ENCODE peak calls at places on chromosomes 7 and 10, in nine cellular contexts. P is astrocyte, G is ascending aorta, K is AG04450, Y is A549, J is mesendoderm, N is PC-3, D is psoas muscle, F is esophagus squamous epithelium. R is an unnamed sample.

GRCh38 chr7:73833251-73833919 is 2.6 kb downstream of the CLDN4 start:
- DNase-seq in P (no peak), G (no peak), K (no peak), Y (no peak), J (peak; percentile 81), N (peak; percentile 47), D (no peak), F (no peak), R (peak; percentile 80)

GRCh38 chr7:80097756-80098155 is 36.9 kb upstream of the GNAI1 start:
- DNase-seq in P (no peak), G (no peak), K (no peak), Y (no peak), J (no peak), N (no peak), D (no peak), F (no peak), R (no peak)

GRCh38 chr10:97937928-97938327 is 88.3 kb downstream of the GOLGA7B start:
- DNase-seq in P (no peak), G (no peak), K (no peak), Y (no peak), J (no peak), N (no peak), D (no peak), F (no peak), R (no peak)

GRCh38 chr7:155631155-155631554 is 13.3 kb upstream of the RBM33 start:
- DNase-seq in P (no peak), G (no peak), K (no peak), Y (no peak), J (no peak), N (no peak), D (no peak), F (no peak), R (no peak)

GRCh38 chr7:49812534-49812933 is 39.1 kb downstream of the VWC2 start:
- DNase-seq in P (no peak), G (no peak), K (no peak), Y (no peak), J (no peak), N (no peak), D (no peak), F (no peak), R (no peak)

GRCh38 chr10:52668024-52668423 is 104.6 kb downstream of the MBL2 start:
- DNase-seq in P (peak; percentile 25), G (no peak), K (no peak), Y (no peak), J (no peak), N (peak; percentile 59), D (no peak), F (no peak), R (no peak)

GRCh38 chr7:41881313-41882130 is 178.6 kb upstream of the INHBA start:
- DNase-seq in P (no peak), G (peak; percentile 78), K (no peak), Y (no peak), J (no peak), N (no peak), D (no peak), F (no peak), R (no peak)

GRCh38 chr7:46900312-46901263 is 681.3 kb downstream of the TNS3 start:
- DNase-seq in P (peak; percentile 93), G (no peak), K (no peak), Y (no peak), J (no peak), N (peak; percentile 3), D (no peak), F (no peak), R (no peak)

GRCh38 chr10:47351899-47352815 is 4.0 kb downstream of the RBP3 start:
- DNase-seq in P (no peak), G (no peak), K (no peak), Y (no peak), J (no peak), N (no peak), D (no peak), F (no peak), R (no peak)

GRCh38 chr10:116815641-116816415 is 33.5 kb upstream of the ENO4 start:
- DNase-seq in P (peak; percentile 80), G (no peak), K (no peak), Y (no peak), J (no peak), N (peak; percentile 28), D (no peak), F (no peak), R (no peak)

GRCh38 chr10:59082249-59082648 is 94.2 kb upstream of the PHYHIPL start:
- DNase-seq in P (no peak), G (no peak), K (no peak), Y (no peak), J (no peak), N (no peak), D (no peak), F (no peak), R (no peak)

GRCh38 chr7:93632371-93632770 is 57.8 kb upstream of the CALCR start:
- DNase-seq in P (no peak), G (no peak), K (no peak), Y (no peak), J (no peak), N (no peak), D (no peak), F (no peak), R (no peak)

GRCh38 chr10:75209325-75210192 is 1.0 kb upstream of the VDAC2 start:
- DNase-seq in P (peak; percentile 64), G (peak; percentile 90), K (no peak), Y (no peak), J (peak; percentile 58), N (peak; percentile 80), D (peak; percentile 85), F (no peak), R (no peak)

GRCh38 chr7:322111-322671 is 32.2 kb downstream of the FOXL3 start:
- DNase-seq in P (no peak), G (peak; percentile 83), K (no peak), Y (peak; percentile 49), J (peak; percentile 52), N (peak; percentile 81), D (peak; percentile 72), F (no peak), R (peak; percentile 45)

GRCh38 chr10:70596860-70597809 is 5.4 kb downstream of the PRF1 start:
- DNase-seq in P (no peak), G (no peak), K (no peak), Y (no peak), J (no peak), N (no peak), D (no peak), F (no peak), R (no peak)

GRCh38 chr10:78526347-78526746 is 492.7 kb downstream of the RPS24 start:
- DNase-seq in P (no peak), G (no peak), K (no peak), Y (no peak), J (no peak), N (no peak), D (no peak), F (no peak), R (no peak)

GRCh38 chr10:119413738-119414611 is 128.5 kb downstream of the RGS10 start:
- DNase-seq in P (peak; percentile 52), G (no peak), K (peak; percentile 96), Y (no peak), J (no peak), N (no peak), D (no peak), F (no peak), R (no peak)

GRCh38 chr7:121041516-121042148 is 53.1 kb downstream of the CPED1 start:
- DNase-seq in P (no peak), G (no peak), K (no peak), Y (no peak), J (peak; percentile 5), N (peak; percentile 49), D (no peak), F (no peak), R (no peak)

GRCh38 chr10:114575417-114576131 is 82.5 kb downstream of the ABLIM1 start:
- DNase-seq in P (peak; percentile 24), G (no peak), K (no peak), Y (no peak), J (no peak), N (no peak), D (no peak), F (no peak), R (no peak)

GRCh38 chr10:114577133-114577532 is 80.9 kb downstream of the ABLIM1 start:
- DNase-seq in P (peak; percentile 85), G (no peak), K (peak; percentile 56), Y (no peak), J (peak; percentile 24), N (peak; percentile 49), D (no peak), F (no peak), R (peak; percentile 47)

GRCh38 chr10:114576132-114576487 is 82.0 kb downstream of the ABLIM1 start:
- DNase-seq in P (no peak), G (no peak), K (no peak), Y (no peak), J (no peak), N (no peak), D (no peak), F (no peak), R (no peak)

GRCh38 chr10:114573330-114574045 is 84.6 kb downstream of the ABLIM1 start:
- DNase-seq in P (no peak), G (no peak), K (no peak), Y (no peak), J (no peak), N (no peak), D (no peak), F (no peak), R (no peak)

DNA sequence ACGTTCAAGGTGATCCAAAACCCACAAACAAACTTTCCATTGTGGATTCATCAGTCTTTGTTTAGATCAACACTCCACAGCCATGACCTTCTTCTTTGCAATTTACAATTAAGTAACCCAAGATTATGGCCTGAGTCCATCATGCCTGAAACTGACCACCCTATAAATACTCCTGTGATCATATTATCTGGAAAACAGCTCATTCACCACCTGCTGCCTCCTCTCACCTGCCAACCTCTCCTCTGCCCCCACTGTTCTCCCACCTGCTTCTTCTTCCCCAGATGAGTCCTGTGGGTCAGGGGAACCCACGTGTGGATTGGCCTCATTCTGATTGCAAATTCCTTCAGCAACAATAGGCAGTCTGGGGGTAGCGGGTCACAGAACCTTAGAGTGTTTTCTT is 81.4 kb downstream of the ABLIM1 start:
- DNase-seq in P (peak; percentile 12), G (no peak), K (no peak), Y (no peak), J (no peak), N (no peak), D (no peak), F (no peak), R (no peak)
- H3K27ac ChIP-seq in P (no peak overlapping the region), G (peak overlapping the region; percentile 45), K (no peak overlapping the region), Y (peak overlapping the region; percentile 60), J (no peak overlapping the region), N (no peak overlapping the region), D (peak overlapping the region; percentile 44), F (peak overlapping the region; percentile 69), R (peak overlapping the region; percentile 37)

GRCh38 chr7:27101188-27101905 is 1.1 kb downstream of the HOXA2 start:
- DNase-seq in P (peak; percentile 92), G (no peak), K (no peak), Y (no peak), J (no peak), N (no peak), D (no peak), F (no peak), R (no peak)
- H3K4me3 ChIP-seq in P (peak overlapping the region; percentile 50), G (peak overlapping the region; percentile 79), K (peak overlapping the region; percentile 70), Y (no peak overlapping the region), J (no peak overlapping the region), N (no peak overlapping the region), D (peak overlapping the region; percentile 53), F (peak overlapping the region; percentile 97), R (no peak overlapping the region)

GRCh38 chr7:130896898-130897514 is 163.0 kb upstream of the KLF14 start:
- DNase-seq in P (peak; percentile 69), G (peak; percentile 78), K (no peak), Y (peak; percentile 67), J (peak; percentile 89), N (peak; percentile 71), D (peak; percentile 81), F (no peak), R (peak; percentile 50)
- H3K27ac ChIP-seq in P (peak overlapping the region; percentile 94), G (peak overlapping the region; percentile 91), K (peak overlapping the region; percentile 89), Y (peak overlapping the region; percentile 93), J (no peak overlapping the region), N (peak overlapping the region; percentile 92), D (peak overlapping the region; percentile 94), F (peak overlapping the region; percentile 83), R (peak overlapping the region; percentile 99)

GRCh38 chr7:68512466-68512865 is 1085.8 kb upstream of the AUTS2 start:
- DNase-seq in P (no peak), G (no peak), K (no peak), Y (no peak), J (no peak), N (no peak), D (no peak), F (no peak), R (no peak)
- H3K4me3 ChIP-seq in P (no peak overlapping the region), G (no peak overlapping the region), K (no peak overlapping the region), Y (no peak overlapping the region), J (no peak overlapping the region), N (no peak overlapping the region), D (no peak overlapping the region), F (no peak overlapping the region), R (no peak overlapping the region)

R was measured in PC-9.